ENCODE peak calls at places on chromosomes 1 and 21, in five cellular contexts. One of them, this sample, is unnamed.

GRCh38 chr1:11053758-11054137 is 6.1 kb downstream of the SRM start:
- DNase-seq in CD8-positive, alpha-beta memory T cell: no peak
- DNase-seq in ovary: no peak
- DNase-seq in GM20000: no peak
- DNase-seq in IMR-90: peak; percentile 25
- DNase-seq in this sample: no peak

GRCh38 chr1:222084996-222085395 is 343.1 kb upstream of the DUSP10 start:
- DNase-seq in CD8-positive, alpha-beta memory T cell: no peak
- DNase-seq in ovary: no peak
- DNase-seq in GM20000: no peak
- DNase-seq in IMR-90: peak; percentile 62
- DNase-seq in this sample: no peak

GRCh38 chr1:40094481-40095110 is 2.5 kb downstream of the PPT1 start:
- DNase-seq in CD8-positive, alpha-beta memory T cell: no peak
- DNase-seq in ovary: no peak
- DNase-seq in GM20000: no peak
- DNase-seq in IMR-90: no peak
- DNase-seq in this sample: no peak

GRCh38 chr1:226956942-226957713 is 17.0 kb downstream of the COQ8A start:
- DNase-seq in CD8-positive, alpha-beta memory T cell: no peak
- DNase-seq in ovary: no peak
- DNase-seq in GM20000: no peak
- DNase-seq in IMR-90: no peak
- DNase-seq in this sample: no peak

GRCh38 chr1:239913141-239913585 is 178.5 kb upstream of the FMN2 start:
- DNase-seq in CD8-positive, alpha-beta memory T cell: no peak
- DNase-seq in ovary: no peak
- DNase-seq in GM20000: no peak
- DNase-seq in IMR-90: no peak
- DNase-seq in this sample: no peak

GRCh38 chr1:39761557-39762260 is 9.4 kb downstream of the OXCT2 start:
- DNase-seq in CD8-positive, alpha-beta memory T cell: no peak
- DNase-seq in ovary: peak; percentile 25
- DNase-seq in GM20000: no peak
- DNase-seq in IMR-90: no peak
- DNase-seq in this sample: no peak

GRCh38 chr1:31434101-31434871 is 21.3 kb downstream of the SERINC2 start:
- DNase-seq in CD8-positive, alpha-beta memory T cell: no peak
- DNase-seq in ovary: no peak
- DNase-seq in GM20000: no peak
- DNase-seq in IMR-90: no peak
- DNase-seq in this sample: no peak

GRCh38 chr1:116785006-116785405 is 30.8 kb downstream of the CD2 start:
- DNase-seq in CD8-positive, alpha-beta memory T cell: no peak
- DNase-seq in ovary: no peak
- DNase-seq in GM20000: no peak
- DNase-seq in IMR-90: no peak
- DNase-seq in this sample: no peak

GRCh38 chr1:93817819-93818569 is 61.0 kb downstream of the DNTTIP2 start:
- DNase-seq in CD8-positive, alpha-beta memory T cell: no peak
- DNase-seq in ovary: no peak
- DNase-seq in GM20000: no peak
- DNase-seq in IMR-90: no peak
- DNase-seq in this sample: no peak

GRCh38 chr1:153395136-153395685 is 4.3 kb upstream of the S100A8 start:
- DNase-seq in CD8-positive, alpha-beta memory T cell: no peak
- DNase-seq in ovary: no peak
- DNase-seq in GM20000: no peak
- DNase-seq in IMR-90: no peak
- DNase-seq in this sample: no peak

GRCh38 chr1:203128691-203129500 is 1.4 kb downstream of the ADORA1 start:
- DNase-seq in CD8-positive, alpha-beta memory T cell: no peak
- DNase-seq in ovary: no peak
- DNase-seq in GM20000: no peak
- DNase-seq in IMR-90: no peak
- DNase-seq in this sample: no peak

GRCh38 chr1:93614550-93615200 is 67.0 kb downstream of the BCAR3 start:
- DNase-seq in CD8-positive, alpha-beta memory T cell: no peak
- DNase-seq in ovary: no peak
- DNase-seq in GM20000: no peak
- DNase-seq in IMR-90: no peak
- DNase-seq in this sample: no peak

GRCh38 chr1:85453640-85454194 is 11.2 kb downstream of the DDAH1 start:
- DNase-seq in CD8-positive, alpha-beta memory T cell: no peak
- DNase-seq in ovary: no peak
- DNase-seq in GM20000: no peak
- DNase-seq in IMR-90: no peak
- DNase-seq in this sample: no peak

GRCh38 chr1:111192643-111193519 is 7.6 kb downstream of the DENND2D start:
- DNase-seq in CD8-positive, alpha-beta memory T cell: peak; percentile 34
- DNase-seq in ovary: no peak
- DNase-seq in GM20000: no peak
- DNase-seq in IMR-90: peak; percentile 21
- DNase-seq in this sample: no peak

GRCh38 chr1:48611841-48612240 is 139.8 kb upstream of the SPATA6 start:
- DNase-seq in CD8-positive, alpha-beta memory T cell: no peak
- DNase-seq in ovary: no peak
- DNase-seq in GM20000: no peak
- DNase-seq in IMR-90: no peak
- DNase-seq in this sample: no peak

GRCh38 chr21:25572895-25573310 is 34.4 kb downstream of the MRPL39 start:
- DNase-seq in CD8-positive, alpha-beta memory T cell: peak; percentile 44
- DNase-seq in ovary: no peak
- DNase-seq in GM20000: peak; percentile 29
- DNase-seq in IMR-90: peak; percentile 59
- DNase-seq in this sample: peak; percentile 30

GRCh38 chr1:116825400-116825734 is 71.1 kb downstream of the CD2 start:
- DNase-seq in CD8-positive, alpha-beta memory T cell: no peak
- DNase-seq in ovary: no peak
- DNase-seq in GM20000: no peak
- DNase-seq in IMR-90: no peak
- DNase-seq in this sample: no peak

GRCh38 chr1:98704474-98704873 is 43.0 kb downstream of the SNX7 start:
- DNase-seq in CD8-positive, alpha-beta memory T cell: no peak
- DNase-seq in ovary: no peak
- DNase-seq in GM20000: no peak
- DNase-seq in IMR-90: peak; percentile 6
- DNase-seq in this sample: no peak